ENCODE peak calls at places on chromosomes 2 and 18, in four cellular contexts. One of them, this sample, is unnamed. For H3K4me1, the result is how much of the 10 kb centered on the place peaks cover.

GRCh38 chr18:44309185-44309584 is 371.5 kb upstream of the SETBP1 start:
- DNase-seq in H1: no peak
- DNase-seq in fibroblast of lung: peak
- DNase-seq in H9: no peak
- DNase-seq in this sample: peak

GRCh38 chr2:178523596-178524134 is 43.4 kb downstream of the PLEKHA3 start:
- DNase-seq in H1: no peak
- DNase-seq in fibroblast of lung: peak
- DNase-seq in H9: no peak
- DNase-seq in this sample: no peak

GRCh38 chr2:47092465-47092864 is 62.6 kb downstream of the STPG4 start:
- DNase-seq in H9: no peak
- DNase-seq in fibroblast of lung: no peak
- DNase-seq in H1: no peak
- DNase-seq in this sample: no peak

GRCh38 chr2:157441072-157441454 is 2.8 kb downstream of the CYTIP start:
- DNase-seq in fibroblast of lung: peak
- DNase-seq in H1: no peak
- DNase-seq in H9: no peak
- DNase-seq in this sample: no peak

GRCh38 chr2:204131621-204132020 is 195.1 kb downstream of the ICOS start:
- DNase-seq in fibroblast of lung: no peak
- DNase-seq in H9: no peak
- DNase-seq in H1: no peak
- DNase-seq in this sample: no peak

GRCh38 chr2:110718990-110719389 is 13.4 kb upstream of the ACOXL start:
- DNase-seq in fibroblast of lung: no peak
- DNase-seq in H1: no peak
- DNase-seq in H9: no peak
- DNase-seq in this sample: no peak

GRCh38 chr18:43271593-43272432 is 5.5 kb downstream of the SYT4 start:
- DNase-seq in H9: no peak
- DNase-seq in H1: no peak
- DNase-seq in fibroblast of lung: peak
- DNase-seq in this sample: peak

GRCh38 chr18:36850527-36851201 is 21.7 kb downstream of the KIAA1328 start:
- DNase-seq in H1: no peak
- DNase-seq in H9: no peak
- DNase-seq in fibroblast of lung: peak
- DNase-seq in this sample: peak

GRCh38 chr18:43887491-43887890 is 610.2 kb upstream of the SYT4 start:
- DNase-seq in H9: peak
- DNase-seq in fibroblast of lung: no peak
- DNase-seq in H1: peak
- DNase-seq in this sample: no peak

GRCh38 chr2:162000466-162000865 is 73.5 kb downstream of the DPP4 start:
- DNase-seq in H9: no peak
- DNase-seq in fibroblast of lung: no peak
- DNase-seq in H1: no peak
- DNase-seq in this sample: no peak

GRCh38 chr2:94986392-94986963 is 39.0 kb upstream of the MAL start:
- DNase-seq in fibroblast of lung: peak
- DNase-seq in H1: no peak
- DNase-seq in H9: peak
- DNase-seq in this sample: peak

GRCh38 chr2:234676109-234676858 is 179.4 kb upstream of the ARL4C start:
- DNase-seq in H1: no peak
- DNase-seq in H9: peak
- DNase-seq in fibroblast of lung: no peak
- DNase-seq in this sample: peak

GRCh38 chr2:57139179-57139578 is 907.4 kb upstream of the VRK2 start:
- DNase-seq in H1: no peak
- DNase-seq in H9: no peak
- DNase-seq in fibroblast of lung: no peak
- DNase-seq in this sample: peak

GRCh38 chr2:74414913-74415761 is 6.3 kb downstream of the C2orf81 start:
- DNase-seq in fibroblast of lung: peak
- DNase-seq in H1: no peak
- DNase-seq in H9: no peak
- DNase-seq in this sample: no peak

GRCh38 chr2:188664391-188664790 is 309.8 kb upstream of the COL3A1 start:
- DNase-seq in fibroblast of lung: peak
- DNase-seq in H1: no peak
- DNase-seq in H9: no peak
- DNase-seq in this sample: no peak
- H3K9ac ChIP-seq in fibroblast of lung: no peak
- H3K9ac ChIP-seq in H1: no peak
- H3K9ac ChIP-seq in H9: no peak
- H3K9ac ChIP-seq in this sample: no peak

GRCh38 chr2:98455494-98455976 is 10.9 kb downstream of the INPP4A start:
- DNase-seq in H9: no peak
- DNase-seq in fibroblast of lung: no peak
- DNase-seq in H1: no peak
- DNase-seq in this sample: no peak
- H3K4me1 ChIP-seq in H9: under half
- H3K4me1 ChIP-seq in fibroblast of lung: under half
- H3K4me1 ChIP-seq in H1: under half
- H3K4me1 ChIP-seq in this sample: half or more

GRCh38 chr2:144330951-144331651 is 188.8 kb downstream of the ZEB2 start:
- DNase-seq in H1: no peak
- DNase-seq in H9: no peak
- DNase-seq in fibroblast of lung: peak
- DNase-seq in this sample: peak
- H2AFZ ChIP-seq in H1: no peak
- H2AFZ ChIP-seq in H9: no peak
- H2AFZ ChIP-seq in fibroblast of lung: peak
- H2AFZ ChIP-seq in this sample: peak

DNA sequence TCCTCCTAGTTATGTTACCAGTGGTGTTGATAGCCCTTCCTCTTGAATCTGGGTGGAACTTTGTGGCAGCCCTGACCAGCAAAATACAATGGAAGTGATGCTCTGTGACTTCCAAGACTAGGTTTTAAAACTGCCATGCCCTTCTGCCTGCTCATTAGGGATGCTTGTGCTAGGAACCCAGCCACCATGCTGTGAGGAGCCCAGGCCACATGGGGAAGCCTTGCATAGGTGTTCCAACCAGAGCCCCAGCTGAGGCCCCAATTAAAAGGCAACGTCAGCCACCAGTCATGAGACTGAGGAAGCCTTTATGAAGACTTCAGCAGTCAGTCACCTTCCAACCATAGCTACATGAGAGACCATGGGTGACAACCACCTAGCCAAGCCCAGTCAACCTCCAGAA is 14.0 kb upstream of the MAPRE2 start:
- DNase-seq in H9: no peak
- DNase-seq in H1: no peak
- DNase-seq in fibroblast of lung: no peak
- DNase-seq in this sample: no peak
- H3K9ac ChIP-seq in H9: no peak
- H3K9ac ChIP-seq in H1: no peak
- H3K9ac ChIP-seq in fibroblast of lung: no peak
- H3K9ac ChIP-seq in this sample: no peak

GRCh38 chr2:181158453-181158852 is 178.0 kb downstream of the UBE2E3 start:
- DNase-seq in fibroblast of lung: peak
- DNase-seq in H1: no peak
- DNase-seq in H9: no peak
- DNase-seq in this sample: no peak

GRCh38 chr2:181157326-181157725 is 176.9 kb downstream of the UBE2E3 start:
- DNase-seq in fibroblast of lung: peak
- DNase-seq in H9: no peak
- DNase-seq in H1: no peak
- DNase-seq in this sample: no peak

GRCh38 chr2:181152221-181152620 is 171.8 kb downstream of the UBE2E3 start:
- DNase-seq in fibroblast of lung: peak
- DNase-seq in H9: no peak
- DNase-seq in H1: no peak
- DNase-seq in this sample: no peak

GRCh38 chr2:181152701-181153100 is 172.3 kb downstream of the UBE2E3 start:
- DNase-seq in fibroblast of lung: no peak
- DNase-seq in H9: no peak
- DNase-seq in H1: no peak
- DNase-seq in this sample: no peak

DNA sequence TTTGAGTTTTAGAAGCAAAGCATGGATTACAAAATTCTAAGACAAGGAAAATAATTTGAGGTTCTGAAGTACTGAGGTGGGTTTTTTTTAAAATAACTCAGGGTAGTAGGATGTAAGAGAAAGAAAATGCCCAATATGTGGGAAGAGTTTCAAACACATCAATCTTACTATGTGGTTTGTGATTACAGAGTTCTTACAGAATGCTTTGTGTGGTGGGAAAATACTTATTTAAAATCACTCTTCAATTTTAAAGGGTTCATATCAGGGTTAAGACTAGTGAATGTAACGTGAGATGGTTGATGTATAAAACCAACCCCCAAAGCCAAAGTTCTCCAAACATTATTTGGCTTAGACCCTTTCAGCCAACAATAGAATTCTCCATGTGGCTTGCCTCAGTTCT is 173.5 kb downstream of the UBE2E3 start:
- DNase-seq in fibroblast of lung: peak
- DNase-seq in H9: no peak
- DNase-seq in H1: no peak
- DNase-seq in this sample: no peak
- H3K4me1 ChIP-seq in fibroblast of lung: under half
- H3K4me1 ChIP-seq in H9: under half
- H3K4me1 ChIP-seq in H1: under half
- H3K4me1 ChIP-seq in this sample: under half

DNA sequence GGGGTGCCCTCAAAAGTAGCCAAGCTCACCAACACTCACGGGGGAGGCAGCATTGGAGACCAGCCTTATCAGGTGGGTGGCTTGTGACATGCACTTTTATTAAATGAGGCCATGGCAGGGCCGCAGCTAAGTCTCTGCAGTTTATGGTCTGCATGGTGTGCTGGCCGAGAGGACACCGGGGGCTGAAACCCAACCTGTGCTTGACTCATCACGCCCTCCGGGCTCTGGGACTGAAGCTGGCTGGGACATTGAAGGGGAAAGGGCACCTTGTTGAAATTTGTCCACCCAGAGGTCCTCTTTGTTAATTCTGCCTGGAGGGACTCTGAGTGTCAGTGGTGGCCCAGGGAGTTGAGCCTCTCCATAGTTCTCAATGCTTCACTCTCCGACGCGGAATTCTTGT is 17.7 kb upstream of the NTSR2 start:
- DNase-seq in H1: no peak
- DNase-seq in fibroblast of lung: no peak
- DNase-seq in H9: no peak
- DNase-seq in this sample: peak
- H2AFZ ChIP-seq in H1: no peak
- H2AFZ ChIP-seq in fibroblast of lung: no peak
- H2AFZ ChIP-seq in H9: no peak
- H2AFZ ChIP-seq in this sample: peak

DNA sequence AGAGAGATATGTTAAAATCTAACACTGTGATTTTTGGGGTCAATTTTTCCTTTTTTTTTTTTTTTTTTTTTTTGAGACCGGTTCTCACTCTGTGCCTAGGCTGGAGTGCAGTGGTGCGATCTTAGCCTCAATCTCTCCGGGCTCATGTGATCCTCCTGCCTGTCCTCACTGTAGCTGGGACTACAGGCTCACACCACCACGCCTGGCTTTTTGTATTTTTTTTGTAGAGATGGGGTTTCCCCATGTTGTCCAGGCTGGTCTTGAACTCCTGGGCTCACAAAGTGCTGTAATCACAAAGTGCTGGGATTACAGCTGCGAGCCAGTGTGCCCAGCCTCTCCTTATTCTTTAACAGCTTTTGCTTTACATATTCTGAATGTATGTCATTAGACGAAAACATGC is 2.9 kb upstream of the HAAO start:
- DNase-seq in H1: no peak
- DNase-seq in fibroblast of lung: no peak
- DNase-seq in H9: no peak
- DNase-seq in this sample: no peak
- H3K9ac ChIP-seq in H1: no peak
- H3K9ac ChIP-seq in fibroblast of lung: no peak
- H3K9ac ChIP-seq in H9: no peak
- H3K9ac ChIP-seq in this sample: no peak

This sample was measured in PC-3.